ENCODE peak calls at places on chromosome 22, in six cellular contexts. A is Right ventricle myocardium superior; I is activated CD4-positive, alpha-beta T cell treated with anti-CD3 and anti-CD28 coated beads for 36 hours; T is activated T-cell treated with anti-CD3 and anti-CD28 coated beads, Interleukin-2, amount 50 U/mL, for 72 hours; U is activated naive CD8-positive, alpha-beta T cell treated with anti-CD3 and anti-CD28 coated beads, Interleukin-2, amount 10 ng/mL, durations not matched to agents 7 days and 5 days; J is gastroesophageal sphincter. X is an unnamed sample.

GRCh38 chr22:44587004-44587793 is 89.2 kb upstream of the RTL6 start:
- ATAC-seq in A (no peak), J (no peak), T (no peak), I (no peak), U (peak), X (no peak)

GRCh38 chr22:25012743-25013142 is 60.2 kb downstream of the KIAA1671 start:
- ATAC-seq in J (no peak), A (no peak), T (no peak), U (no peak), I (no peak), X (no peak)

GRCh38 chr22:44155115-44155514 is 25.6 kb upstream of the PARVG start:
- ATAC-seq in U (no peak), J (no peak), T (peak), I (no peak), A (no peak), X (peak)

GRCh38 chr22:50298937-50299656 is 8.3 kb downstream of the PLXNB2 start:
- ATAC-seq in I (no peak), A (no peak), U (peak), T (no peak), J (no peak), X (no peak)

GRCh38 chr22:50340157-50340879 is 2.8 kb upstream of the PPP6R2 start:
- ATAC-seq in I (no peak), J (no peak), U (no peak), T (peak), A (no peak), X (no peak)

GRCh38 chr22:22871536-22872278 is 15.9 kb upstream of the IGLL5 start:
- ATAC-seq in U (no peak), T (no peak), A (no peak), I (no peak), J (no peak), X (no peak)

GRCh38 chr22:17990942-17991341 is 33.4 kb downstream of the MICAL3 start:
- ATAC-seq in A (peak), U (no peak), T (no peak), I (no peak), J (no peak), X (no peak)

GRCh38 chr22:23862103-23862502 is 4.4 kb downstream of the SLC2A11 start:
- ATAC-seq in A (no peak), U (no peak), J (no peak), I (peak), T (no peak), X (no peak)

GRCh38 chr22:40381461-40381860 is 11.1 kb downstream of the SGSM3 start:
- ATAC-seq in I (no peak), U (no peak), J (no peak), A (no peak), T (no peak), X (no peak)

GRCh38 chr22:46290121-46290842 is 6.4 kb upstream of the GTSE1 start:
- ATAC-seq in A (peak), T (no peak), U (no peak), J (no peak), I (no peak), X (no peak)